ENCODE peak calls at places on chromosomes 13 and 19, in ten cellular contexts. F is Caco-2; V is aorta; J is CD4-positive, alpha-beta T cell; B is heart right ventricle; R is T-helper 17 cell; P is heart left ventricle; K is spleen; Z is hepatocyte; C is cardiac muscle cell. D is an unnamed sample. For H3K9me3, the result is how much of the 10 kb centered on the place peaks cover.

GRCh38 chr13:27573265-27573664 is 47.1 kb downstream of the LNX2 start:
- DNase-seq in V (no peak), K (no peak), R (no peak), F (no peak), P (no peak), J (no peak), Z (peak), C (peak), B (no peak), D (no peak)

GRCh38 chr19:43673702-43674629 is 4.0 kb upstream of the PLAUR start:
- DNase-seq in Z (no peak), V (no peak), B (no peak), K (peak), J (no peak), C (no peak), F (no peak), R (no peak), P (no peak), D (no peak)

GRCh38 chr19:2191456-2191931 is 27.8 kb downstream of the DOT1L start:
- DNase-seq in V (no peak), B (no peak), C (no peak), P (no peak), J (no peak), R (no peak), F (no peak), Z (peak), K (no peak), D (no peak)

GRCh38 chr19:15443838-15444237 is 5.9 kb downstream of the WIZ start:
- DNase-seq in K (no peak), Z (no peak), F (no peak), P (peak), J (no peak), R (no peak), B (peak), V (peak), C (no peak), D (no peak)

GRCh38 chr13:30581582-30581981 is 36.1 kb upstream of the USPL1 start:
- DNase-seq in C (peak), K (no peak), B (no peak), V (no peak), R (no peak), F (no peak), Z (no peak), J (no peak), P (no peak), D (no peak)

GRCh38 chr13:20412761-20413355 is 112.8 kb downstream of the CRYL1 start:
- DNase-seq in Z (no peak), J (no peak), B (no peak), C (no peak), P (no peak), F (no peak), K (no peak), R (no peak), V (no peak), D (no peak)

GRCh38 chr19:42571136-42571535 is 23.6 kb downstream of the CEACAM8 start:
- DNase-seq in P (no peak), F (no peak), V (no peak), B (no peak), Z (no peak), K (no peak), C (no peak), J (no peak), R (no peak), D (no peak)

GRCh38 chr13:43464578-43465264 is 322.1 kb downstream of the ENOX1 start:
- DNase-seq in C (no peak), F (no peak), K (no peak), J (no peak), Z (no peak), P (no peak), V (no peak), R (no peak), B (no peak), D (no peak)

GRCh38 chr13:47897411-47898050 is 103.5 kb downstream of the SUCLA2 start:
- DNase-seq in J (no peak), Z (no peak), R (no peak), K (no peak), B (no peak), C (peak), P (no peak), V (no peak), F (peak), D (no peak)

GRCh38 chr13:43072394-43072793 is 49.0 kb downstream of the DNAJC15 start:
- DNase-seq in J (no peak), V (no peak), R (no peak), C (peak), P (peak), F (no peak), K (no peak), B (no peak), Z (peak), D (no peak)

GRCh38 chr19:44401108-44401786 is at the start of gene ZNF285:
- DNase-seq in P (peak), R (peak), F (peak), Z (peak), K (peak), C (peak), B (peak), J (peak), V (peak), D (peak)

GRCh38 chr19:1875646-1876493 is 9.4 kb downstream of the ABHD17A start:
- DNase-seq in C (peak), J (peak), V (peak), K (peak), F (peak), B (peak), Z (peak), P (peak), R (peak), D (peak)

GRCh38 chr19:3338541-3339181 is 27.7 kb upstream of the NFIC start:
- DNase-seq in Z (no peak), C (no peak), P (no peak), J (peak), R (peak), F (no peak), K (peak), B (no peak), V (no peak), D (no peak)

GRCh38 chr13:44048326-44048725 is 168.6 kb downstream of the LACC1 start:
- DNase-seq in C (peak), V (no peak), P (no peak), K (no peak), F (no peak), J (no peak), Z (no peak), R (no peak), B (no peak), D (no peak)

GRCh38 chr19:6108721-6109633 is 1.3 kb downstream of the RFX2 start:
- DNase-seq in V (peak), P (peak), C (peak), Z (peak), F (peak), K (peak), J (peak), B (peak), R (peak), D (no peak)

DNA sequence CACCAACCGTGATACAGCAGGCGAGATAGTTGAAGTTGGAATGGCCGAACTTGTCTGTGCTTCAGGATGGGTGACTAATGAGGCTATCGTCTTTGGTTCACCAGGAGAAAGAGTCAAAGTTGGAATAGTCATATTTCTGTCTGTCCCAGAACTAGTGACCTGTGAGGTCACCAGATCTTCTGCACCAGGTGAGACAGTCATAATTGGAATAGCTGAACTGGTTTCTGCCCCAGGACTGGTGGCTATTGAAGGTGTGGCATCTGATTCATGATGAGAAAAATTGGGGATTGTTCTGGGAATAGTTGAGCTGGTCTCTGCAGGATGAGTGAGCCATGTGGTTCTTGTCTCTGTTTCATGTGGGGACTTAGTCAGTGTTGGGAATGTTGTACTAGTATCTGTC is 71.6 kb downstream of the MUC16 start:
- DNase-seq in P (no peak), F (no peak), B (no peak), J (no peak), R (no peak), C (no peak), V (no peak), K (no peak), Z (no peak), D (no peak)
- H3K9me3 ChIP-seq in P (under half), F (under half), B (under half), J (under half), R (under half), C (under half), V (under half), K (under half), Z (under half), D (under half)

DNA sequence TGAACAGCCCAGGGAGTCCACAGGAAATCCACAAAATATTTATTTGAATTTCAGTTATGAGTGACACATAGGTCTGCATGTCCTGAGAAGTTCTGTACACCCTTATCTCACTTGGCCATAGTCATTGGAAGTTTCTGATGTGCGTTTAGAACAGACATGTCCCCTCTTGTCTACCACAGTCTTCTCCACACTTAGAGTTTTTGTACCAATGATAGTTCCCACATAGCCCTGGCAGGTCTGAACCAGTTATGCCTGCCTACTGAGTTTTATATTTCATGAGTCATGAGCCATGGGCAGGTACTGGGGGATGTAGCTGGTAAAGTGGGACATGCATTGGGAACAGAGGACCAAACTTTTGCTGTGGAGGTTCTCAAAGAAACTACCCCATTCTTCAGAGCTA is 11.3 kb downstream of the ZNF132 start:
- DNase-seq in J (no peak), C (no peak), F (no peak), R (no peak), V (no peak), K (no peak), B (no peak), Z (no peak), P (no peak), D (no peak)
- H3K9me3 ChIP-seq in J (half or more), C (under half), F (under half), R (under half), V (half or more), K (half or more), B (under half), Z (under half), P (under half), D (half or more)

GRCh38 chr19:37197768-37198167 is 12.6 kb downstream of the ZNF585B start:
- DNase-seq in F (no peak), C (no peak), K (no peak), Z (no peak), J (no peak), B (no peak), R (no peak), V (no peak), P (no peak), D (no peak)
- H3K9me3 ChIP-seq in F (under half), C (under half), K (half or more), Z (under half), J (half or more), B (under half), R (under half), V (under half), P (under half), D (under half)

GRCh38 chr19:56829586-56829985 is 10.9 kb downstream of the PEG3 start:
- DNase-seq in F (no peak), R (no peak), V (no peak), P (no peak), J (no peak), B (no peak), Z (no peak), K (no peak), C (no peak), D (no peak)
- H3K9me3 ChIP-seq in F (under half), R (under half), V (under half), P (under half), J (under half), B (under half), Z (under half), K (under half), C (under half), D (under half)

GRCh38 chr13:110379905-110380341 is 72.8 kb downstream of the COL4A2 start:
- DNase-seq in R (no peak), K (no peak), J (no peak), C (peak), V (no peak), B (no peak), F (no peak), Z (no peak), P (no peak), D (no peak)

GRCh38 chr13:110380359-110381028 is 73.4 kb downstream of the COL4A2 start:
- DNase-seq in P (no peak), B (no peak), F (no peak), Z (no peak), K (no peak), C (peak), R (no peak), J (no peak), V (peak), D (no peak)

GRCh38 chr13:110381029-110381360 is 73.9 kb downstream of the COL4A2 start:
- DNase-seq in F (no peak), V (peak), B (no peak), J (no peak), K (no peak), R (no peak), Z (no peak), C (no peak), P (no peak), D (no peak)

GRCh38 chr13:110382229-110382628 is 75.1 kb downstream of the COL4A2 start:
- DNase-seq in B (no peak), F (no peak), Z (no peak), J (no peak), K (no peak), R (no peak), P (no peak), C (peak), V (no peak), D (no peak)

DNA sequence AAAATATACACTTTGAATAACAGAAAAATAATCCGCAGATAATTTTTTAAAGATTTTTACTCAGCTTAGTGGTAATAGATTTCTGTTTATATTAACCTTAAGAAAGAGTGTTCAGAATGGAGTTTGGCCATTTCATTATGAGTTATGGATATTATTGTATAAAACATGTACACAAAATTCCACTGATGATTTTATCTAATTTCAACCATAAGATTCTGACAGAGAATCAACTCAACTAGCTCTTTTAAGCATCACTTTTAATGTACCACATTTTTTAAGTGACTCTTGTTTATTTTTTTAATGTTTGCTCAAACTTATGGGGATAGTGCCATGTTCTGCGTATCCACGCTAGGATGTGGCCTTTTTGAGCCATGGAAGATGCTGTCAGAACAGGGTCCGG is 75.7 kb downstream of the COL4A2 start:
- DNase-seq in R (no peak), B (no peak), J (no peak), F (no peak), V (no peak), Z (no peak), P (no peak), C (no peak), K (no peak), D (no peak)
- H3K9me3 ChIP-seq in R (under half), B (under half), J (under half), F (under half), V (under half), Z (under half), P (under half), C (under half), K (under half), D (under half)

GRCh38 chr19:20287070-20287469 is 120.1 kb downstream of the ZNF486 start:
- DNase-seq in J (no peak), B (no peak), V (no peak), R (no peak), P (no peak), C (no peak), K (no peak), Z (no peak), F (no peak), D (no peak)
- H3K9me3 ChIP-seq in J (under half), B (under half), V (under half), R (under half), P (under half), C (under half), K (under half), Z (under half), F (under half), D (under half)

GRCh38 chr19:51884713-51885112 is 3.0 kb downstream of the ZNF577 start:
- DNase-seq in F (no peak), J (no peak), C (no peak), B (no peak), V (no peak), P (no peak), R (no peak), Z (no peak), K (no peak), D (no peak)
- H3K9me3 ChIP-seq in F (under half), J (half or more), C (under half), B (under half), V (under half), P (under half), R (under half), Z (under half), K (half or more), D (under half)

GRCh38 chr13:99360696-99361095 is 53.5 kb upstream of the GPR183 start:
- DNase-seq in C (no peak), V (no peak), B (no peak), P (no peak), J (no peak), K (no peak), Z (no peak), R (no peak), F (no peak), D (no peak)

GRCh38 chr13:99361197-99361596 is 54.0 kb upstream of the GPR183 start:
- DNase-seq in J (no peak), B (no peak), C (no peak), K (no peak), F (no peak), P (no peak), V (no peak), R (no peak), Z (no peak), D (no peak)

GRCh38 chr13:99363391-99363790 is 56.2 kb upstream of the GPR183 start:
- DNase-seq in J (no peak), R (no peak), B (no peak), V (no peak), K (no peak), P (no peak), Z (no peak), F (no peak), C (no peak), D (no peak)

GRCh38 chr13:99363949-99364348 is 56.8 kb upstream of the GPR183 start:
- DNase-seq in Z (no peak), K (no peak), C (no peak), V (no peak), P (no peak), F (no peak), J (no peak), B (no peak), R (no peak), D (no peak)

GRCh38 chr13:99362362-99362761 is 55.2 kb upstream of the GPR183 start:
- DNase-seq in Z (no peak), R (no peak), B (no peak), C (no peak), P (no peak), J (no peak), V (no peak), K (no peak), F (no peak), D (no peak)
- H3K9me3 ChIP-seq in Z (under half), R (under half), B (under half), C (under half), P (under half), J (under half), V (under half), K (under half), F (under half), D (under half)

GRCh38 chr19:13151605-13152355 is 1.6 kb downstream of the IER2 start:
- DNase-seq in J (peak), R (peak), P (peak), Z (peak), F (peak), C (peak), K (peak), B (peak), V (peak), D (peak)
- H3K9me3 ChIP-seq in J (under half), R (under half), P (under half), Z (under half), F (under half), C (under half), K (under half), B (under half), V (under half), D (under half)